ENCODE peak calls at places on chromosome 7, in eight cellular contexts. One of them, this sample, is unnamed.

GRCh38 chr7:124856299-124856888 is 73.2 kb downstream of the POT1 start:
- DNase-seq in testis: no peak
- DNase-seq in lower lobe of right lung: no peak
- DNase-seq in astrocyte: peak; percentile 16
- DNase-seq in Panc1: peak; percentile 39
- DNase-seq in hepatocyte: peak; percentile 49
- DNase-seq in adrenal gland: no peak
- DNase-seq in HCT116: peak; percentile 32
- DNase-seq in this sample: no peak

GRCh38 chr7:96781919-96782318 is 72.3 kb upstream of the SEM1 start:
- DNase-seq in hepatocyte: no peak
- DNase-seq in astrocyte: no peak
- DNase-seq in lower lobe of right lung: no peak
- DNase-seq in Panc1: no peak
- DNase-seq in HCT116: no peak
- DNase-seq in adrenal gland: no peak
- DNase-seq in testis: no peak
- DNase-seq in this sample: no peak

GRCh38 chr7:37031571-37032257 is 307.4 kb upstream of the AOAH start:
- DNase-seq in astrocyte: peak; percentile 99
- DNase-seq in Panc1: peak; percentile 99
- DNase-seq in HCT116: peak; percentile 99
- DNase-seq in lower lobe of right lung: peak; percentile 50
- DNase-seq in hepatocyte: peak; percentile 93
- DNase-seq in testis: peak; percentile 36
- DNase-seq in adrenal gland: peak; percentile 88
- DNase-seq in this sample: no peak

GRCh38 chr7:73978681-73979563 is 49.1 kb upstream of the ELN start:
- DNase-seq in Panc1: peak; percentile 2
- DNase-seq in astrocyte: no peak
- DNase-seq in HCT116: peak; percentile 47
- DNase-seq in adrenal gland: no peak
- DNase-seq in hepatocyte: peak; percentile 83
- DNase-seq in lower lobe of right lung: peak; percentile 82
- DNase-seq in testis: no peak
- DNase-seq in this sample: peak; percentile 77

GRCh38 chr7:44974549-44974948 is 4.3 kb downstream of the MYO1G start:
- DNase-seq in hepatocyte: no peak
- DNase-seq in astrocyte: no peak
- DNase-seq in lower lobe of right lung: no peak
- DNase-seq in Panc1: no peak
- DNase-seq in testis: no peak
- DNase-seq in HCT116: no peak
- DNase-seq in adrenal gland: no peak
- DNase-seq in this sample: no peak

GRCh38 chr7:151276651-151277590 is 28.4 kb upstream of the SMARCD3 start:
- DNase-seq in astrocyte: peak; percentile 65
- DNase-seq in adrenal gland: peak; percentile 55
- DNase-seq in HCT116: peak; percentile 32
- DNase-seq in lower lobe of right lung: peak; percentile 77
- DNase-seq in hepatocyte: peak; percentile 80
- DNase-seq in testis: peak; percentile 71
- DNase-seq in Panc1: no peak
- DNase-seq in this sample: peak; percentile 71

GRCh38 chr7:51689547-51689946 is 372.9 kb upstream of the COBL start:
- DNase-seq in testis: no peak
- DNase-seq in HCT116: no peak
- DNase-seq in Panc1: no peak
- DNase-seq in hepatocyte: no peak
- DNase-seq in lower lobe of right lung: no peak
- DNase-seq in adrenal gland: no peak
- DNase-seq in astrocyte: no peak
- DNase-seq in this sample: no peak

GRCh38 chr7:2734761-2735571 is 47.0 kb downstream of the AMZ1 start:
- DNase-seq in Panc1: no peak
- DNase-seq in hepatocyte: no peak
- DNase-seq in testis: peak; percentile 80
- DNase-seq in HCT116: no peak
- DNase-seq in astrocyte: no peak
- DNase-seq in adrenal gland: peak; percentile 52
- DNase-seq in lower lobe of right lung: no peak
- DNase-seq in this sample: no peak

GRCh38 chr7:151783958-151784575 is 92.8 kb downstream of the PRKAG2 start:
- DNase-seq in astrocyte: no peak
- DNase-seq in HCT116: no peak
- DNase-seq in lower lobe of right lung: peak; percentile 38
- DNase-seq in adrenal gland: no peak
- DNase-seq in Panc1: no peak
- DNase-seq in testis: no peak
- DNase-seq in hepatocyte: no peak
- DNase-seq in this sample: no peak

GRCh38 chr7:104890216-104890615 is 123.8 kb upstream of the KMT2E start:
- DNase-seq in hepatocyte: no peak
- DNase-seq in HCT116: no peak
- DNase-seq in astrocyte: no peak
- DNase-seq in lower lobe of right lung: no peak
- DNase-seq in adrenal gland: no peak
- DNase-seq in Panc1: no peak
- DNase-seq in testis: no peak
- DNase-seq in this sample: no peak

GRCh38 chr7:142355328-142355727 is 97.5 kb upstream of the PRSS58 start:
- DNase-seq in adrenal gland: no peak
- DNase-seq in astrocyte: peak; percentile 73
- DNase-seq in hepatocyte: no peak
- DNase-seq in Panc1: no peak
- DNase-seq in HCT116: no peak
- DNase-seq in testis: no peak
- DNase-seq in lower lobe of right lung: no peak
- DNase-seq in this sample: no peak

GRCh38 chr7:69962856-69963149 is 364.5 kb downstream of the AUTS2 start:
- DNase-seq in testis: no peak
- DNase-seq in astrocyte: peak; percentile 23
- DNase-seq in Panc1: no peak
- DNase-seq in adrenal gland: no peak
- DNase-seq in HCT116: no peak
- DNase-seq in hepatocyte: no peak
- DNase-seq in lower lobe of right lung: no peak
- DNase-seq in this sample: no peak

GRCh38 chr7:88545663-88546062 is 213.8 kb upstream of the ZNF804B start:
- DNase-seq in hepatocyte: no peak
- DNase-seq in adrenal gland: no peak
- DNase-seq in testis: no peak
- DNase-seq in astrocyte: no peak
- DNase-seq in Panc1: no peak
- DNase-seq in HCT116: no peak
- DNase-seq in lower lobe of right lung: no peak
- DNase-seq in this sample: no peak

GRCh38 chr7:106668853-106669539 is 8.0 kb upstream of the CCDC71L start:
- DNase-seq in HCT116: no peak
- DNase-seq in lower lobe of right lung: no peak
- DNase-seq in astrocyte: no peak
- DNase-seq in Panc1: no peak
- DNase-seq in adrenal gland: no peak
- DNase-seq in testis: no peak
- DNase-seq in hepatocyte: no peak
- DNase-seq in this sample: no peak

GRCh38 chr7:105664816-105665525 is 83.7 kb upstream of the EFCAB10 start:
- DNase-seq in adrenal gland: peak; percentile 43
- DNase-seq in Panc1: no peak
- DNase-seq in hepatocyte: peak; percentile 66
- DNase-seq in HCT116: peak; percentile 79
- DNase-seq in testis: no peak
- DNase-seq in astrocyte: peak; percentile 12
- DNase-seq in lower lobe of right lung: no peak
- DNase-seq in this sample: peak; percentile 86

GRCh38 chr7:124762611-124763143 is 2.9 kb downstream of the GPR37 start:
- DNase-seq in Panc1: no peak
- DNase-seq in HCT116: no peak
- DNase-seq in lower lobe of right lung: no peak
- DNase-seq in testis: no peak
- DNase-seq in astrocyte: no peak
- DNase-seq in adrenal gland: no peak
- DNase-seq in hepatocyte: peak; percentile 20
- DNase-seq in this sample: no peak

GRCh38 chr7:152145853-152146466 is 120.5 kb downstream of the GALNT11 start:
- DNase-seq in astrocyte: peak; percentile 88
- DNase-seq in hepatocyte: peak; percentile 53
- DNase-seq in testis: peak; percentile 36
- DNase-seq in HCT116: peak; percentile 22
- DNase-seq in lower lobe of right lung: no peak
- DNase-seq in adrenal gland: peak; percentile 37
- DNase-seq in Panc1: peak; percentile 18
- DNase-seq in this sample: peak; percentile 40

GRCh38 chr7:24052572-24053223 is 231.3 kb upstream of the NPY start:
- DNase-seq in hepatocyte: no peak
- DNase-seq in HCT116: peak; percentile 7
- DNase-seq in lower lobe of right lung: no peak
- DNase-seq in Panc1: no peak
- DNase-seq in astrocyte: peak; percentile 87
- DNase-seq in adrenal gland: no peak
- DNase-seq in testis: no peak
- DNase-seq in this sample: no peak

GRCh38 chr7:24054231-24054630 is 229.8 kb upstream of the NPY start:
- DNase-seq in testis: no peak
- DNase-seq in hepatocyte: no peak
- DNase-seq in HCT116: no peak
- DNase-seq in Panc1: no peak
- DNase-seq in astrocyte: no peak
- DNase-seq in adrenal gland: no peak
- DNase-seq in lower lobe of right lung: no peak
- DNase-seq in this sample: no peak

GRCh38 chr7:24050991-24051529 is 232.9 kb upstream of the NPY start:
- DNase-seq in astrocyte: no peak
- DNase-seq in Panc1: no peak
- DNase-seq in hepatocyte: no peak
- DNase-seq in HCT116: no peak
- DNase-seq in adrenal gland: no peak
- DNase-seq in testis: no peak
- DNase-seq in lower lobe of right lung: no peak
- DNase-seq in this sample: no peak

GRCh38 chr7:24051651-24052050 is 232.3 kb upstream of the NPY start:
- DNase-seq in HCT116: no peak
- DNase-seq in hepatocyte: no peak
- DNase-seq in Panc1: no peak
- DNase-seq in astrocyte: no peak
- DNase-seq in lower lobe of right lung: no peak
- DNase-seq in adrenal gland: no peak
- DNase-seq in testis: no peak
- DNase-seq in this sample: no peak

GRCh38 chr7:24049296-24049695 is 234.7 kb upstream of the NPY start:
- DNase-seq in astrocyte: no peak
- DNase-seq in Panc1: no peak
- DNase-seq in adrenal gland: no peak
- DNase-seq in lower lobe of right lung: no peak
- DNase-seq in HCT116: no peak
- DNase-seq in testis: no peak
- DNase-seq in hepatocyte: no peak
- DNase-seq in this sample: no peak
- H3K36me3 ChIP-seq in astrocyte: no peaks in the 10 kb centered on the region
- H3K36me3 ChIP-seq in Panc1: no peaks in the 10 kb centered on the region
- H3K36me3 ChIP-seq in adrenal gland: no peaks in the 10 kb centered on the region
- H3K36me3 ChIP-seq in lower lobe of right lung: no peaks in the 10 kb centered on the region
- H3K36me3 ChIP-seq in HCT116: no peaks in the 10 kb centered on the region
- H3K36me3 ChIP-seq in testis: no peaks in the 10 kb centered on the region
- H3K36me3 ChIP-seq in hepatocyte: no peaks in the 10 kb centered on the region
- H3K36me3 ChIP-seq in this sample: no peaks in the 10 kb centered on the region

GRCh38 chr7:30927040-30927439 is 15.4 kb downstream of the AQP1 start:
- DNase-seq in hepatocyte: peak; percentile 3
- DNase-seq in lower lobe of right lung: peak; percentile 13
- DNase-seq in testis: peak; percentile 2
- DNase-seq in HCT116: no peak
- DNase-seq in astrocyte: no peak
- DNase-seq in adrenal gland: no peak
- DNase-seq in Panc1: no peak
- DNase-seq in this sample: no peak

GRCh38 chr7:30927559-30927958 is 15.9 kb downstream of the AQP1 start:
- DNase-seq in lower lobe of right lung: no peak
- DNase-seq in HCT116: no peak
- DNase-seq in Panc1: no peak
- DNase-seq in adrenal gland: no peak
- DNase-seq in testis: no peak
- DNase-seq in hepatocyte: no peak
- DNase-seq in astrocyte: no peak
- DNase-seq in this sample: no peak

GRCh38 chr7:30925913-30926312 is 14.3 kb downstream of the AQP1 start:
- DNase-seq in adrenal gland: no peak
- DNase-seq in HCT116: no peak
- DNase-seq in hepatocyte: no peak
- DNase-seq in lower lobe of right lung: peak; percentile 34
- DNase-seq in Panc1: no peak
- DNase-seq in astrocyte: no peak
- DNase-seq in testis: peak; percentile 5
- DNase-seq in this sample: no peak

GRCh38 chr7:30925117-30925516 is 13.5 kb downstream of the AQP1 start:
- DNase-seq in adrenal gland: no peak
- DNase-seq in Panc1: no peak
- DNase-seq in lower lobe of right lung: no peak
- DNase-seq in astrocyte: no peak
- DNase-seq in HCT116: no peak
- DNase-seq in hepatocyte: no peak
- DNase-seq in testis: peak; percentile 1
- DNase-seq in this sample: no peak

DNA sequence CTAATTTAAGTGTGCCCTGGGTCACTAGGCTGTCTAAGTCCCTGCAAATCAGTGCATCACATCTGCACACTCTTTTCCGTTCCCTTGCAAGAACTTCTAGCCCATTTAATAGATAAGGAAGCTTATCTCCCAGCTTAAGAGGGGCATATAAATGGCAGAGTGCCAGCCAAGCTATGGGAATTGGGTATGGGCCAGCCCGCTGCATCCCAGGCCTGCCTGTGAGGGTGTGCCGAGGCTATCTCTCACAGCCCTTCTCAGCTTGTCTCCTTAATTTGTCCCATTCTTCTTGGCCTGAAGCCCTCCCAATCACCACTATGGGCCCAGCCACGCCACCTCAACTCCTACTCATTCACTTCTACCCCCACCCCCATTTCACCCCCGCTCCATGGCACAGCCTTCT is 14.7 kb downstream of the AQP1 start:
- DNase-seq in adrenal gland: no peak
- DNase-seq in testis: peak; percentile 7
- DNase-seq in astrocyte: no peak
- DNase-seq in Panc1: no peak
- DNase-seq in lower lobe of right lung: peak; percentile 32
- DNase-seq in HCT116: no peak
- DNase-seq in hepatocyte: no peak
- DNase-seq in this sample: no peak
- H3K36me3 ChIP-seq in adrenal gland: no peaks in the 10 kb centered on the region
- H3K36me3 ChIP-seq in testis: no peaks in the 10 kb centered on the region
- H3K36me3 ChIP-seq in astrocyte: no peaks in the 10 kb centered on the region
- H3K36me3 ChIP-seq in Panc1: no peaks in the 10 kb centered on the region
- H3K36me3 ChIP-seq in lower lobe of right lung: peaks cover 51% of the 10 kb centered on the region
- H3K36me3 ChIP-seq in HCT116: no peaks in the 10 kb centered on the region
- H3K36me3 ChIP-seq in hepatocyte: no peaks in the 10 kb centered on the region
- H3K36me3 ChIP-seq in this sample: no peaks in the 10 kb centered on the region

GRCh38 chr7:157739056-157739455 is 402.3 kb downstream of the DNAJB6 start:
- DNase-seq in astrocyte: no peak
- DNase-seq in testis: no peak
- DNase-seq in Panc1: no peak
- DNase-seq in hepatocyte: no peak
- DNase-seq in HCT116: no peak
- DNase-seq in adrenal gland: no peak
- DNase-seq in lower lobe of right lung: no peak
- DNase-seq in this sample: peak; percentile 62
- H3K36me3 ChIP-seq in astrocyte: no peaks in the 10 kb centered on the region
- H3K36me3 ChIP-seq in testis: no peaks in the 10 kb centered on the region
- H3K36me3 ChIP-seq in Panc1: no peaks in the 10 kb centered on the region
- H3K36me3 ChIP-seq in hepatocyte: no peaks in the 10 kb centered on the region
- H3K36me3 ChIP-seq in HCT116: no peaks in the 10 kb centered on the region
- H3K36me3 ChIP-seq in adrenal gland: no peaks in the 10 kb centered on the region
- H3K36me3 ChIP-seq in lower lobe of right lung: no peaks in the 10 kb centered on the region
- H3K36me3 ChIP-seq in this sample: no peaks in the 10 kb centered on the region

GRCh38 chr7:1536105-1536767 is 5.7 kb downstream of the MAFK start:
- DNase-seq in lower lobe of right lung: no peak
- DNase-seq in astrocyte: no peak
- DNase-seq in hepatocyte: no peak
- DNase-seq in testis: no peak
- DNase-seq in HCT116: no peak
- DNase-seq in Panc1: no peak
- DNase-seq in adrenal gland: peak; percentile 17
- DNase-seq in this sample: no peak
- H3K36me3 ChIP-seq in lower lobe of right lung: peaks cover 41% of the 10 kb centered on the region
- H3K36me3 ChIP-seq in astrocyte: no peaks in the 10 kb centered on the region
- H3K36me3 ChIP-seq in hepatocyte: no peaks in the 10 kb centered on the region
- H3K36me3 ChIP-seq in testis: no peaks in the 10 kb centered on the region
- H3K36me3 ChIP-seq in HCT116: peaks cover 10% of the 10 kb centered on the region
- H3K36me3 ChIP-seq in Panc1: peaks cover 3% of the 10 kb centered on the region
- H3K36me3 ChIP-seq in adrenal gland: no peaks in the 10 kb centered on the region
- H3K36me3 ChIP-seq in this sample: peaks cover 25% of the 10 kb centered on the region